ENCODE peak calls at places on chromosomes 16 and 17, in ten cellular contexts. V is AG08395; Q is activated T-cell treated with anti-CD3 and anti-CD28 coated beads, Interleukin-2, amount 50 U/mL, for 48 hours; W is kidney; L is T-helper 1 cell; N is ELR; O is GM13976; Z is posterior cingulate gyrus; A is OCI-LY7; T is globus pallidus. F is an unnamed sample.

GRCh38 chr17:40548982-40549680 is 16.1 kb downstream of the CCR7 start:
- DNase-seq in V (no peak), Q (peak), W (no peak), L (no peak), N (peak), O (no peak), Z (no peak), A (no peak), T (no peak), F (peak)

GRCh38 chr16:86554917-86555762 is at the start of gene MTHFSD:
- DNase-seq in V (peak), Q (peak), W (peak), L (peak), N (peak), O (peak), Z (peak), A (peak), T (peak), F (peak)

GRCh38 chr17:68697850-68698313 is 96.7 kb upstream of the FAM20A start:
- DNase-seq in V (peak), Q (no peak), W (no peak), L (no peak), N (no peak), O (no peak), Z (no peak), A (no peak), T (no peak), F (peak)

GRCh38 chr16:9495824-9496223 is 404.4 kb downstream of the HAPSTR1 start:
- DNase-seq in V (no peak), Q (no peak), W (no peak), L (no peak), N (no peak), O (no peak), Z (no peak), A (no peak), T (no peak), F (no peak)

GRCh38 chr16:70759666-70760065 is 41.3 kb downstream of the VAC14 start:
- DNase-seq in V (no peak), Q (no peak), W (peak), L (no peak), N (no peak), O (no peak), Z (no peak), A (no peak), T (no peak), F (no peak)

GRCh38 chr16:54808890-54809289 is 121.8 kb upstream of the IRX5 start:
- DNase-seq in V (no peak), Q (no peak), W (no peak), L (no peak), N (no peak), O (no peak), Z (no peak), A (no peak), T (no peak), F (no peak)

GRCh38 chr16:28202147-28202746 is 9.5 kb downstream of the XPO6 start:
- DNase-seq in V (no peak), Q (peak), W (no peak), L (no peak), N (peak), O (peak), Z (no peak), A (no peak), T (no peak), F (no peak)

GRCh38 chr17:80424878-80425765 is 10.2 kb downstream of the ENDOV start:
- DNase-seq in V (no peak), Q (no peak), W (peak), L (no peak), N (peak), O (no peak), Z (no peak), A (peak), T (no peak), F (no peak)

GRCh38 chr16:84144301-84144858 is 597 bp downstream of the HSDL1 start:
- DNase-seq in V (peak), Q (peak), W (peak), L (peak), N (peak), O (peak), Z (peak), A (peak), T (peak), F (no peak)

GRCh38 chr17:79842656-79843474 is 3.6 kb upstream of the CBX4 start:
- DNase-seq in V (no peak), Q (peak), W (no peak), L (no peak), N (peak), O (peak), Z (no peak), A (no peak), T (no peak), F (no peak)

GRCh38 chr16:1918890-1919679 is 870 bp upstream of the HS3ST6 start:
- DNase-seq in V (no peak), Q (no peak), W (no peak), L (no peak), N (no peak), O (no peak), Z (no peak), A (no peak), T (no peak), F (no peak)

GRCh38 chr16:11677451-11677951 is 9.2 kb downstream of the SNN start:
- DNase-seq in V (peak), Q (no peak), W (peak), L (no peak), N (peak), O (no peak), Z (peak), A (peak), T (no peak), F (peak)

GRCh38 chr16:66641387-66641786 is 36.9 kb downstream of the CMTM3 start:
- DNase-seq in V (no peak), Q (no peak), W (no peak), L (no peak), N (no peak), O (no peak), Z (no peak), A (no peak), T (no peak), F (no peak)

GRCh38 chr16:89093602-89094251 is at the start of gene ACSF3:
- DNase-seq in V (peak), Q (peak), W (peak), L (peak), N (peak), O (peak), Z (peak), A (peak), T (peak), F (peak)

GRCh38 chr17:180380-181212 is 854 bp downstream of the DOC2B start:
- DNase-seq in V (no peak), Q (no peak), W (peak), L (no peak), N (no peak), O (no peak), Z (no peak), A (no peak), T (no peak), F (no peak)

GRCh38 chr17:58278661-58279015 is 2.1 kb downstream of the MPO start:
- DNase-seq in V (peak), Q (no peak), W (no peak), L (no peak), N (no peak), O (peak), Z (no peak), A (no peak), T (no peak), F (no peak)

GRCh38 chr16:46899443-46900143 is 15.4 kb downstream of the GPT2 start:
- DNase-seq in V (no peak), Q (no peak), W (no peak), L (no peak), N (peak), O (no peak), Z (no peak), A (no peak), T (no peak), F (peak)

GRCh38 chr17:81340606-81341346 is 45.7 kb upstream of the SLC38A10 start:
- DNase-seq in V (peak), Q (no peak), W (peak), L (no peak), N (no peak), O (no peak), Z (no peak), A (no peak), T (no peak), F (no peak)

GRCh38 chr16:77912617-77913016 is 109.7 kb upstream of the CLEC3A start:
- DNase-seq in V (no peak), Q (no peak), W (no peak), L (no peak), N (no peak), O (no peak), Z (no peak), A (no peak), T (no peak), F (no peak)

GRCh38 chr17:38724337-38724988 is 5.7 kb upstream of the CISD3 start:
- DNase-seq in V (no peak), Q (no peak), W (no peak), L (no peak), N (no peak), O (no peak), Z (peak), A (no peak), T (peak), F (no peak)

GRCh38 chr17:80692931-80693467 is 148.4 kb downstream of the RPTOR start:
- DNase-seq in V (no peak), Q (no peak), W (no peak), L (no peak), N (no peak), O (no peak), Z (no peak), A (no peak), T (peak), F (no peak)

GRCh38 chr16:14028207-14028606 is 42.9 kb upstream of the MRTFB start:
- DNase-seq in V (no peak), Q (no peak), W (no peak), L (no peak), N (no peak), O (no peak), Z (no peak), A (no peak), T (no peak), F (no peak)

F was measured in HFFc6.